ENCODE peak calls at places on chromosomes 11 and 22, in four cellular contexts. E, J, Q and G are unnamed samples.

GRCh38 chr11:41039592-41039991 is 419.9 kb downstream of the LRRC4C start:
- DNase-seq in E (no peak), J (no peak), Q (no peak), G (no peak)

GRCh38 chr11:2687782-2688191 is 12.0 kb downstream of the KCNQ1OT1 start:
- DNase-seq in E (no peak), J (no peak), Q (no peak), G (no peak)

GRCh38 chr11:69511358-69512015 is 30.0 kb downstream of the LINC01488 start:
- DNase-seq in E (peak), J (no peak), Q (no peak), G (peak)

GRCh38 chr11:33735166-33735425 is 1.1 kb downstream of the CD59 start:
- DNase-seq in E (no peak), J (no peak), Q (no peak), G (no peak)

GRCh38 chr11:114208371-114208770 is 87.8 kb upstream of the NNMT start:
- DNase-seq in E (no peak), J (no peak), Q (no peak), G (no peak)

GRCh38 chr22:48096846-48097665 is 1334.6 kb downstream of the TBC1D22A start:
- DNase-seq in E (no peak), J (no peak), Q (no peak), G (no peak)

GRCh38 chr22:37080438-37080837 is 28.9 kb downstream of the KCTD17 start:
- DNase-seq in E (no peak), J (no peak), Q (no peak), G (no peak)

GRCh38 chr22:46002757-46003270 is 25.9 kb upstream of the WNT7B start:
- DNase-seq in E (peak), J (no peak), Q (no peak), G (no peak)

GRCh38 chr11:10674991-10675440 is 18.5 kb downstream of the IRAG1 start:
- DNase-seq in E (peak), J (peak), Q (no peak), G (no peak)

GRCh38 chr11:2789331-2789730 is 89.5 kb upstream of the KCNQ1OT1 start:
- DNase-seq in E (no peak), J (no peak), Q (no peak), G (peak)

GRCh38 chr11:72426054-72426757 is 8.1 kb downstream of the CLPB start:
- DNase-seq in E (no peak), J (no peak), Q (no peak), G (no peak)